ENCODE peak calls at places on chromosomes 1 and 21, in eight cellular contexts. T, N, X, O, Q, J, H and E are unnamed samples.

GRCh38 chr1:15948091-15948591 is 27.8 kb downstream of the ZBTB17 start:
- DNase-seq in T (peak; percentile 77), N (no peak), X (no peak), O (no peak), Q (no peak), J (no peak), H (no peak), E (peak; percentile 84)

GRCh38 chr1:60341274-60341673 is 267.7 kb upstream of the C1orf87 start:
- DNase-seq in T (no peak), N (no peak), X (no peak), O (no peak), Q (no peak), J (no peak), H (no peak), E (no peak)

GRCh38 chr1:64348887-64349648 is 120.9 kb upstream of the CACHD1 start:
- DNase-seq in T (no peak), N (no peak), X (no peak), O (no peak), Q (no peak), J (no peak), H (no peak), E (no peak)

GRCh38 chr1:217272385-217272784 is 358.5 kb downstream of the GPATCH2 start:
- DNase-seq in T (no peak), N (no peak), X (no peak), O (no peak), Q (no peak), J (no peak), H (peak; percentile 87), E (no peak)

GRCh38 chr21:41767606-41768370 is 936 bp upstream of the RIPK4 start:
- DNase-seq in T (peak; percentile 66), N (no peak), X (no peak), O (no peak), Q (no peak), J (peak; percentile 45), H (peak; percentile 21), E (no peak)

GRCh38 chr1:109790735-109791494 is 27.2 kb upstream of the EPS8L3 start:
- DNase-seq in T (peak; percentile 81), N (peak; percentile 47), X (peak; percentile 87), O (peak; percentile 46), Q (peak; percentile 77), J (peak; percentile 34), H (peak; percentile 53), E (no peak)

GRCh38 chr21:36806103-36806502 is 107.2 kb downstream of the SIM2 start:
- DNase-seq in T (no peak), N (no peak), X (no peak), O (no peak), Q (no peak), J (no peak), H (peak; percentile 33), E (no peak)

GRCh38 chr1:4676258-4676657 is 21.8 kb downstream of the AJAP1 start:
- DNase-seq in T (no peak), N (no peak), X (no peak), O (no peak), Q (no peak), J (no peak), H (no peak), E (no peak)

GRCh38 chr1:145999321-146000024 is 3.1 kb upstream of the TXNIP start:
- DNase-seq in T (no peak), N (no peak), X (peak; percentile 50), O (no peak), Q (no peak), J (peak; percentile 77), H (no peak), E (peak; percentile 58)

GRCh38 chr1:215651867-215652266 is 84.8 kb downstream of the KCTD3 start:
- DNase-seq in T (no peak), N (no peak), X (no peak), O (no peak), Q (no peak), J (no peak), H (no peak), E (no peak)

DNA sequence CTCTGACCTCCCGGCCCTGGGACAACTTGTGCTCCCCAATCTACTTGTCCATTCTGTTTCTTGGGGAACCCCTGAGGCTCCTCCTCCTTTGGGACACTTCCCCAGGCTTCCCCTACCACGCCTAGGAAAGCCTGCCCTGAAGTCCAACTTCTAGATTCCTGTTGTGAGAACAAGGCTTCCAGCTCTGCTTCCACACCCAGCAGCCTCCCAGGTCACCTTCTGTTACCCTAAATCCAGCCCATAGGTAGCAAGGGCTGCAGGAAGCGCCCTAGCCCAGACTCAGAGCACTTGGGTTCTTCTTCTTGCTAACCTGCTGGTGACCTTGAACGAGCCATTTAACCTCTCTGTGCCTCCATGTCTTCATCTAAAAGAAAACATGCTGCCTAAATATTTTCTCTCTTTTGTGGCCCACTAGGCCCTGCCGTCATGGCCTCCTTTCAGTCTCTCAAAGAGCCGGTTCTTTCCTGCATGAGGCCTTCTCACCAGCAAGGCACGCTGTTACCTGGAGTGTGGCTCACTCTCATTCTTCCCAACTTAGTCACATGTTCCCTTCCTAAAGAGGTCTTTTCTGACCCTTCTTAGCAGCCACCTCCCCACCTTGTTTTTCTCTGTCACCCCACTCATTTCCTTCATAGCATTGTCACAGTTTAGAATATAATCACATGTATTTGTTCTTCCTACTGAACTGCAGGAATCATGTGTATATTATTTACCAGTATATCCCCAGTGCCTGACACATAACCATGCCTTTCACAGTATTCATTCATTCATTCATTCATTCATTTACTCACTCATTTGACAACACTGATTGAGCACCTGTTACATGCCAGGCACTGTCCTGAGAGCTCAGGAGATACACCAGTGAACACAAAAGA is 1.4 kb downstream of the CAPN2 start:
- DNase-seq in T (peak; percentile 16), N (no peak), X (no peak), O (no peak), Q (no peak), J (no peak), H (no peak), E (no peak)
- H3K4me3 ChIP-seq in T (peak overlapping the region; percentile 77), N (peak overlapping the region; percentile 66), X (peak overlapping the region; percentile 64), O (peak overlapping the region; percentile 90), Q (peak overlapping the region; percentile 73), J (no peak overlapping the region), H (peak overlapping the region; percentile 97), E (peak overlapping the region; percentile 83)

DNA sequence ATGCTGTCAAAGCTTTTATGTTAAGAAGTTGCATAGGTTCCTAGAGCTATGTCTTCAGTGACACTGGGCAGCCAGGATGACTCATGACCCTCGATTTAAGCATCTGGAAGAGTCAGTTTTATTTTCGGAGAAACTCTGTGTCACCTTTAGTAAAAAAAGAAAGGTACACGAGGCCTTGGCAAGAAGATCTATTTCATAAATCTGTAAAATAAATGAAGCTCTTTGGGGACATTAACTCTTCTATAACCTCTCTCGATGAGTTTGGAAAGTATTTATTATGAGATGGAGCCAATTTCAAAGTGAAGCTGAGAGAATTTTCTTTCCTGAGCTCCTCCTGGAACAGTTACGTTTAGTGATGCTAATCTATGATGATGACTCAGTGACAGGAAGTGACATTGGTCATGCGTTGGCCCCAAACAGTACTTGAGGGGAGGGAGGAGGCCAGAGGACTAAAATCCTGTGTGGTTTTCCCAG is 156.5 kb downstream of the HLX start:
- DNase-seq in T (no peak), N (no peak), X (no peak), O (no peak), Q (no peak), J (no peak), H (peak; percentile 82), E (no peak)
- H3K4me3 ChIP-seq in T (no peak overlapping the region), N (no peak overlapping the region), X (no peak overlapping the region), O (no peak overlapping the region), Q (no peak overlapping the region), J (no peak overlapping the region), H (peak overlapping the region; percentile 8), E (no peak overlapping the region)

DNA sequence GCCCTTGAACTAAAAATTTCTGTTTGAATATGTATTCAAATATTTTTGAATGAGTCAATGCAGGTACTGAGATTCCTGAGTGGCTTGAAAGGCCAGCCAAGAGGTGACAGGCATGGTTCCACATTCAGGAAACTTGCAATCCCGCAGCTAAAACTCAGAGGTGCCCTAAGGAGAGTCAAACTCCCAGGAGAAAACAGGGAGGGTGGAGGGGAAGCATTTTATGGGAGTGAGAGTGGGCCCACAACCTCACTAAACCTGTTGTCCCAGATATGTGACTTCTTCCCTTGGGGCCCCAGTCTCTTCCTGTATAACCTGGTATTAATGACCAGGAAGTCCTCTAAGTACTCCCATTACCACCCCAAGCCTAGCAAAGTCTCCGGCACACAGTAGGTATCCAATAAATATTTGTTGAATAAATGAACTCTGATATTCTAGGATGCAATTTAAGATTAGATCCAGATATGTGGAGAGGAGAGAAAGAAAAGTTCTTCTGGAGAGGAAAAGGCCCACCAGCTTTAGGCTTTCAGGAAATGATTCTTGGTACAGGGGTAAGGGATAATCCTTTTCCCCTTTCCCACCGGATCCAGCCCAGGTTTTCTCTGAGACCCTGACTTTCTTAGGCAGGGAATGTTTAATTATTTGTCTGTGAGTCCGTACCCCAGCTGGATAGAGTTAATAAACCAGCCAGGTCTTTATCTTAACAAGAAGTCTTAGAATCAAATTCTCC is 189.4 kb downstream of the PLPP3 start:
- DNase-seq in T (peak; percentile 43), N (no peak), X (no peak), O (no peak), Q (no peak), J (no peak), H (no peak), E (no peak)
- H3K4me3 ChIP-seq in T (peak overlapping the region; percentile 16), N (no peak overlapping the region), X (no peak overlapping the region), O (no peak overlapping the region), Q (no peak overlapping the region), J (no peak overlapping the region), H (no peak overlapping the region), E (no peak overlapping the region)

GRCh38 chr1:200895448-200895799 is 724 bp downstream of the INAVA start:
- DNase-seq in T (peak; percentile 59), N (no peak), X (no peak), O (no peak), Q (no peak), J (peak; percentile 65), H (no peak), E (no peak)

GRCh38 chr1:200893411-200893901 is 1.2 kb upstream of the INAVA start:
- DNase-seq in T (no peak), N (no peak), X (no peak), O (no peak), Q (no peak), J (no peak), H (no peak), E (no peak)

GRCh38 chr1:200896571-200897187 is 2.0 kb downstream of the INAVA start:
- DNase-seq in T (peak; percentile 74), N (no peak), X (no peak), O (no peak), Q (peak; percentile 72), J (peak; percentile 90), H (peak; percentile 51), E (no peak)

GRCh38 chr1:200895801-200896570 is 1.3 kb downstream of the INAVA start:
- DNase-seq in T (peak; percentile 36), N (no peak), X (no peak), O (no peak), Q (no peak), J (peak; percentile 35), H (no peak), E (no peak)

DNA sequence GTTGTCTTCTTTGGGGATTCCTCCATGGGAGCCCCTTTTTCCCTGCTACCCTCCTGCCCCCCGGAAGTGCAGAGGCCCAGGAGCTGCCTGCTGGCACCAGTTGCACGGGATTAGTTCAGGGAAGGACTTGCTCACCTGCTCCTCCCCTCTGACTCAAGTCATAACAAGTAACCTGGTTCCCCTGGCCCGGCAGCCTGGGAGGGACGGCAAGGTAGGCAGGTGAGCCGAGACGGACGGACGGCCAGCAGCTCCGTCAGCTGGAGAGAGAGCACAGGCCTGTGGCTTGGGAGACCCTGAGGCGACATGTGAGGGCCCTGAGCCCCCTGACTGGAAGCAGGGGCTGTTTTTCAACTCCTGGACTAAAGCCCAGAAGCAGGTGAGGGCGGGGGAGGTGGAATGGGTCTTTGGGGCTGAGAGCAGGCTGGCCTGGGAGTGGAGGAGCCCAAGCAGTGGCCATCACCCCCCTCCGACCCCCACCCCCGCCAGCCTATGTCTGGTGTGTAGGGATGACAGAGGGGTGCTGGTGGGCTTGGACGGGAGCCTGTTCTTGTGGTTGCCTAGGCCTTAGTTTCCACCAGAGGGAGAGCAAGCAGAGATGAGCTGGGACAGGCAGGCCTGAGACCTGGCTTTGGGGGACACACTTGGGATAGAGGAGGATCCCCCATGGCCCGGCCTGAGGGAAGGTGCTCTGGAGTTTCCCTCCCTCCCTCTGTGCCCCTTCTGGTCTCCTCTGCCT is at the start of gene INAVA:
- DNase-seq in T (no peak), N (no peak), X (no peak), O (no peak), Q (peak; percentile 51), J (peak; percentile 84), H (no peak), E (no peak)
- H3K4me3 ChIP-seq in T (no peak within 1 kb of the TSS), N (no peak within 1 kb of the TSS), X (no peak within 1 kb of the TSS), O (no peak within 1 kb of the TSS), Q (peak within 1 kb of the TSS; percentile 27), J (peak within 1 kb of the TSS; percentile 19), H (no peak within 1 kb of the TSS), E (peak within 1 kb of the TSS; percentile 29)